ENCODE peak calls at places on chromosome 16, in seven cellular contexts. N is RPMI7951, V is endothelial cell, P is memory B cell, S is T-cell, B is left lung, R is HAP-1. M is an unnamed sample.

GRCh38 chr16:48596326-48596725 is 13.7 kb downstream of the N4BP1 start:
- DNase-seq in N (no peak), V (no peak), B (no peak), R (no peak), S (no peak), P (no peak), M (no peak)

GRCh38 chr16:14523632-14524031 is 106.4 kb downstream of the PARN start:
- DNase-seq in S (no peak), P (no peak), N (no peak), R (peak), V (no peak), B (no peak), M (no peak)

GRCh38 chr16:75225678-75226515 is 7.1 kb downstream of the CTRB1 start:
- DNase-seq in V (no peak), N (peak), P (no peak), B (peak), S (no peak), R (no peak), M (no peak)

GRCh38 chr16:72214821-72215220 is 42.9 kb upstream of the PMFBP1 start:
- DNase-seq in N (no peak), B (no peak), P (no peak), R (no peak), S (no peak), V (no peak), M (no peak)

GRCh38 chr16:28873543-28874201 is 4.6 kb upstream of the ATP2A1 start:
- DNase-seq in B (no peak), N (no peak), S (peak), V (peak), R (peak), P (peak), M (no peak)

GRCh38 chr16:81745704-81746558 is 33.2 kb upstream of the PLCG2 start:
- DNase-seq in R (peak), N (peak), B (peak), P (peak), S (peak), V (peak), M (peak)

GRCh38 chr16:73064227-73064995 is 16.5 kb upstream of the ZFHX3 start:
- DNase-seq in N (peak), B (peak), V (no peak), R (no peak), S (no peak), P (no peak), M (no peak)

GRCh38 chr16:70630960-70631745 is 15.2 kb upstream of the IL34 start:
- DNase-seq in R (no peak), S (no peak), N (no peak), V (no peak), B (no peak), P (no peak), M (no peak)

GRCh38 chr16:84427553-84427952 is 59.2 kb downstream of the ATP2C2 start:
- DNase-seq in P (no peak), V (no peak), B (no peak), N (no peak), R (no peak), S (no peak), M (no peak)

GRCh38 chr16:10599626-10600025 is 19.2 kb upstream of the EMP2 start:
- DNase-seq in S (no peak), N (no peak), B (no peak), P (no peak), V (no peak), R (no peak), M (no peak)

GRCh38 chr16:23182675-23183485 is at the start of gene SCNN1G:
- DNase-seq in B (peak), N (no peak), R (peak), P (peak), V (peak), S (no peak), M (peak)

GRCh38 chr16:66446737-66447136 is 19.6 kb downstream of the BEAN1 start:
- DNase-seq in R (no peak), B (no peak), N (no peak), V (no peak), S (no peak), P (no peak), M (peak)

GRCh38 chr16:81401035-81401950 is 43.3 kb upstream of the CMIP start:
- DNase-seq in N (peak), S (no peak), B (no peak), V (no peak), R (no peak), P (no peak), M (no peak)

GRCh38 chr16:79716645-79717323 is 116.2 kb upstream of the MAF start:
- DNase-seq in B (no peak), P (no peak), V (no peak), N (no peak), R (no peak), S (no peak), M (no peak)

GRCh38 chr16:8869212-8869987 is 594 bp upstream of the CARHSP1 start:
- DNase-seq in P (no peak), B (no peak), R (peak), V (no peak), S (no peak), N (no peak), M (no peak)

GRCh38 chr16:58548378-58548777 is 33.1 kb downstream of the SETD6 start:
- DNase-seq in S (no peak), R (no peak), V (no peak), B (no peak), N (no peak), P (no peak), M (no peak)

GRCh38 chr16:369866-370436 is 387 bp downstream of the MRPL28 start:
- DNase-seq in R (peak), N (no peak), P (no peak), S (no peak), V (peak), B (peak), M (no peak)

GRCh38 chr16:24208710-24209109 is 47.4 kb upstream of the CACNG3 start:
- DNase-seq in V (no peak), R (no peak), S (no peak), B (no peak), P (no peak), N (no peak), M (no peak)

GRCh38 chr16:81899601-81900000 is 111.7 kb downstream of the SDR42E1 start:
- DNase-seq in R (no peak), B (no peak), S (no peak), V (no peak), P (no peak), N (no peak), M (no peak)

GRCh38 chr16:26795184-26795583 is 271.5 kb upstream of the C16orf82 start:
- DNase-seq in N (no peak), P (no peak), S (no peak), V (peak), B (no peak), R (no peak), M (no peak)

GRCh38 chr16:1335211-1335971 is 1.9 kb downstream of the BAIAP3 start:
- DNase-seq in P (peak), R (no peak), B (no peak), N (no peak), S (no peak), V (no peak), M (peak)

GRCh38 chr16:54879681-54880080 is 51.0 kb upstream of the IRX5 start:
- DNase-seq in R (no peak), N (no peak), S (no peak), V (no peak), P (no peak), B (no peak), M (no peak)